ENCODE peak calls at places on chromosome 12, in six cellular contexts. Z is HFFc6; W is endothelial cell; C is EH; P is aorta; X is activated naive CD4-positive, alpha-beta T cell treated with anti-CD3 and anti-CD28 coated beads for 36 hours. F is an unnamed sample.

GRCh38 chr12:69324797-69325466 is 23.2 kb upstream of the LYZ start:
- DNase-seq in P (no peak), C (no peak), Z (no peak), W (no peak), X (no peak), F (no peak)

GRCh38 chr12:43271659-43272058 is 280.3 kb downstream of the ADAMTS20 start:
- DNase-seq in W (no peak), X (no peak), C (no peak), Z (no peak), P (no peak), F (peak; percentile 22)

GRCh38 chr12:89980236-89980635 is 271.6 kb upstream of the ATP2B1 start:
- DNase-seq in Z (peak; percentile 47), P (peak; percentile 50), X (no peak), C (peak; percentile 90), W (no peak), F (peak; percentile 76)

GRCh38 chr12:79326225-79326624 is 364.5 kb downstream of the PAWR start:
- DNase-seq in X (no peak), P (no peak), W (no peak), C (no peak), Z (no peak), F (no peak)

GRCh38 chr12:50257226-50258166 is 25.8 kb downstream of the LIMA1 start:
- DNase-seq in P (no peak), W (no peak), Z (peak; percentile 51), C (peak; percentile 85), X (no peak), F (peak; percentile 71)

GRCh38 chr12:42236017-42236416 is 2.0 kb downstream of the YAF2 start:
- DNase-seq in X (no peak), P (no peak), Z (no peak), W (no peak), C (peak; percentile 52), F (no peak)

GRCh38 chr12:125132698-125133400 is 67.6 kb downstream of the AACS start:
- DNase-seq in Z (peak; percentile 41), W (no peak), X (no peak), P (no peak), C (peak; percentile 18), F (no peak)

GRCh38 chr12:52487211-52487610 is 5.8 kb downstream of the KRT6A start:
- DNase-seq in Z (no peak), C (no peak), P (no peak), X (no peak), W (no peak), F (no peak)

GRCh38 chr12:123942911-123943648 is 29.6 kb downstream of the CCDC92 start:
- DNase-seq in W (no peak), X (no peak), P (no peak), Z (no peak), C (peak; percentile 16), F (peak; percentile 53)

GRCh38 chr12:56601503-56601902 is 28.6 kb downstream of the BAZ2A start:
- DNase-seq in X (peak; percentile 62), C (peak; percentile 21), W (peak; percentile 28), P (no peak), Z (no peak), F (no peak)

GRCh38 chr12:68977909-68978610 is 45.1 kb upstream of the CPM start:
- DNase-seq in Z (no peak), P (no peak), C (no peak), X (no peak), W (no peak), F (no peak)

GRCh38 chr12:58566599-58566998 is 353.7 kb downstream of the LRIG3 start:
- DNase-seq in Z (peak; percentile 89), C (peak; percentile 96), X (no peak), P (no peak), W (no peak), F (peak; percentile 91)

GRCh38 chr12:82645414-82645813 is 41.3 kb upstream of the TMTC2 start:
- DNase-seq in Z (no peak), W (no peak), C (no peak), P (no peak), X (no peak), F (no peak)

GRCh38 chr12:98399532-98399931 is 115.9 kb upstream of the TMPO start:
- DNase-seq in Z (peak; percentile 57), W (no peak), C (peak; percentile 81), X (peak; percentile 71), P (no peak), F (peak; percentile 58)

GRCh38 chr12:3933074-3933818 is 60.0 kb upstream of the PARP11 start:
- DNase-seq in C (no peak), W (no peak), P (no peak), Z (no peak), X (peak; percentile 57), F (no peak)

GRCh38 chr12:100797246-100797645 is 2.7 kb downstream of the ANO4 start:
- DNase-seq in P (no peak), X (no peak), W (no peak), C (no peak), Z (no peak), F (no peak)

GRCh38 chr12:4355843-4356327 is 23.6 kb downstream of the FGF23 start:
- DNase-seq in X (peak; percentile 85), P (no peak), W (peak; percentile 70), Z (peak; percentile 12), C (peak; percentile 9), F (no peak)

GRCh38 chr12:2396448-2396871 is 343.7 kb downstream of the CACNA1C start:
- DNase-seq in Z (peak; percentile 22), X (no peak), P (peak; percentile 82), W (no peak), C (peak; percentile 84), F (peak; percentile 56)

GRCh38 chr12:80780746-80781145 is 64.0 kb downstream of the MYF5 start:
- DNase-seq in C (no peak), P (no peak), W (no peak), X (no peak), Z (no peak), F (no peak)

GRCh38 chr12:124408822-124409517 is 114.1 kb downstream of the RFLNA start:
- DNase-seq in C (no peak), X (no peak), W (no peak), Z (no peak), P (no peak), F (no peak)

GRCh38 chr12:46847001-46847400 is 21.2 kb upstream of the SLC38A4 start:
- DNase-seq in C (no peak), P (no peak), X (no peak), W (no peak), Z (no peak), F (no peak)

GRCh38 chr12:66092559-66093269 is 37.8 kb downstream of the LLPH start:
- DNase-seq in Z (no peak), W (no peak), C (peak; percentile 57), P (peak; percentile 43), X (peak; percentile 32), F (peak; percentile 49)

GRCh38 chr12:108587826-108588225 is 10.1 kb downstream of the TMEM119 start:
- DNase-seq in W (no peak), Z (no peak), P (no peak), C (no peak), X (no peak), F (no peak)

GRCh38 chr12:56589783-56590182 is 40.3 kb downstream of the BAZ2A start:
- DNase-seq in X (no peak), W (no peak), P (no peak), Z (no peak), C (no peak), F (no peak)

GRCh38 chr12:11969437-11970154 is 101.1 kb upstream of the BCL2L14 start:
- DNase-seq in Z (no peak), C (no peak), P (no peak), X (no peak), W (no peak), F (no peak)

GRCh38 chr12:2689879-2690278 is 104.9 kb upstream of the FKBP4 start:
- DNase-seq in C (no peak), W (no peak), Z (no peak), X (no peak), P (no peak), F (no peak)

GRCh38 chr12:131736807-131737484 is 26.1 kb downstream of the SFSWAP start:
- DNase-seq in W (no peak), X (no peak), Z (peak; percentile 26), C (peak; percentile 71), P (no peak), F (peak; percentile 30)

GRCh38 chr12:2054091-2055018 is 1.6 kb downstream of the CACNA1C start:
- DNase-seq in P (no peak), X (no peak), Z (no peak), C (no peak), W (no peak), F (no peak)

GRCh38 chr12:77995436-77996167 is 164.9 kb downstream of the NAV3 start:
- DNase-seq in W (no peak), C (peak; percentile 82), X (no peak), P (no peak), Z (peak; percentile 83), F (peak; percentile 77)

GRCh38 chr12:118840399-118840798 is 140.9 kb upstream of the SRRM4 start:
- DNase-seq in Z (no peak), P (no peak), W (no peak), X (no peak), C (no peak), F (no peak)

GRCh38 chr12:69341328-69341727 is 6.9 kb upstream of the LYZ start:
- DNase-seq in C (peak; percentile 11), Z (no peak), P (no peak), X (no peak), W (no peak), F (no peak)

GRCh38 chr12:8452976-8453616 is 2.7 kb upstream of the CLEC6A start:
- DNase-seq in W (no peak), Z (no peak), P (no peak), X (no peak), C (no peak), F (no peak)